ENCODE peak calls at places on chromosomes 12 and 14, in four cellular contexts. T is nephron progenitor cell, M is AG04450, X is fibroblast of mammary gland. Q is an unnamed sample.

GRCh38 chr12:48542300-48542928 is 17.0 kb downstream of the OR8S1 start:
- DNase-seq in T (peak), X (peak), M (no peak), Q (no peak)

GRCh38 chr14:75615200-75615599 is 36.8 kb downstream of the FLVCR2 start:
- DNase-seq in T (no peak), X (no peak), M (no peak), Q (no peak)

GRCh38 chr14:71119075-71119474 is 211.8 kb downstream of the PCNX1 start:
- DNase-seq in T (no peak), X (peak), M (no peak), Q (no peak)

GRCh38 chr12:7907009-7907408 is 29.0 kb downstream of the SLC2A3 start:
- DNase-seq in X (peak), M (no peak), T (peak), Q (no peak)

GRCh38 chr14:101955695-101956161 is 8.6 kb upstream of the DYNC1H1 start:
- DNase-seq in M (no peak), X (no peak), T (no peak), Q (no peak)

GRCh38 chr12:108559748-108560147 is 1.2 kb downstream of the SART3 start:
- DNase-seq in X (no peak), M (no peak), T (no peak), Q (no peak)

GRCh38 chr14:92785601-92786426 is 8.3 kb upstream of the GOLGA5 start:
- DNase-seq in T (no peak), M (peak), X (peak), Q (no peak)

GRCh38 chr12:52316290-52316689 is 4.9 kb downstream of the KRT83 start:
- DNase-seq in X (no peak), M (no peak), T (no peak), Q (no peak)

GRCh38 chr14:72883109-72883508 is 10.8 kb downstream of the DPF3 start:
- DNase-seq in T (no peak), M (no peak), X (no peak), Q (no peak)

GRCh38 chr14:92316937-92317336 is 6.0 kb upstream of the SLC24A4 start:
- DNase-seq in X (no peak), T (no peak), M (no peak), Q (no peak)

GRCh38 chr14:66624319-66624937 is 116.5 kb downstream of the GPHN start:
- DNase-seq in M (peak), X (peak), T (peak), Q (no peak)

GRCh38 chr14:33529773-33530172 is 421.1 kb downstream of the EGLN3 start:
- DNase-seq in M (no peak), T (no peak), X (no peak), Q (no peak)

GRCh38 chr12:5487971-5488955 is 56.4 kb downstream of the NTF3 start:
- DNase-seq in T (no peak), M (peak), X (no peak), Q (no peak)

DNA sequence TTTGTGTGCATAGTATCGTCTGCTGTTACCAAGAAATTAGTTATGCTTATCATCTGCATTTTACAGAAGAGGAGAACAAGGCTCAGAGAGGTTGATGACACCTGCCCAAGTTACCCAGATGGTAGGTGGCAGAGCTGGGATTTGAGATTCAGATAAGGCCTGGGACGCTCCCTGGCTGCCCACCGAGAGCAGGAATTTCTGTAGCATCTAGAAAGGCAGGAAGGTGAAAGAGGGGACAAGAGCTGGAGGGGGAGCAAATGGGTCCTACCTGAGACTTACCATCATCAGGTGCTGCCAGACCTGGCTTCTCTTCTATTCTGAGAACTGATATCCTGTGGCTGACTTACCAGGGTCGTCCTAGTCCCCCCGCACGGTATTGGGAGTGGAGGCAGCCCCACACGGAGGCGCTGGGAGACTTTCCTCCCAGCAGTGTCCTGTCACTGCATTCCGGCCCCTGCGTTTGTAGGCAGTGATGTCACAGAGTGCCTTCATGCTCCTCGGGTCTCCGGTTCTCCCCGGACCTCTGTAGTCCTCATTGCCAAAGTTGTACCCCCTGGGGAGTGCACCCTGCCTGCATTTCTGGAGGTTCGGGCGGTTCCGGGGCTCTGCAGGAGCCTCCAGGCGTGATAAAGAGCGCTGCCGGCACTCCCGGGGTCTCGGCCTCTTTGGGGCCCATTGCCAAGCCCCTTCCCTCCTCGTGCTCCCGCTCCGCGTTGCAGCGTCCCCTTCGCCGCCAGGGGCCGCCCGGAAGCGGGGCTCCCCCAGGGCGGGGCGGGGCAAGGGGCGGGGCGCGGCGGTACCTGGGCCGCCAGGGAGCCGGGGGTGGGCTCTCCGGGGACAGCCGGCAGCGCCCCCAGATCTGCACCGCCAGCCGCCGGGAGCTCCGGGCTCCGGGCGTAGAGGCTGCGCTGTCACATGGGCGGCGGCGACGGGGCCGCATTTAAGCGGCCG is at the start of gene CABP1:
- DNase-seq in X (no peak), M (no peak), T (peak), Q (peak)
- TF ChIP-seq CTCF in X (no peak), M (no peak), T (peak), Q (no peak)

GRCh38 chr12:79935021-79935623 is at the start of gene PPP1R12A:
- DNase-seq in X (peak), T (peak), M (peak), Q (peak)
- TF ChIP-seq CTCF in X (no peak), T (no peak), M (no peak), Q (no peak)

GRCh38 chr12:128976120-128976519 is 122.8 kb downstream of the GLT1D1 start:
- DNase-seq in X (no peak), T (peak), M (no peak), Q (no peak)
- TF ChIP-seq CTCF in X (no peak), T (peak), M (no peak), Q (no peak)

GRCh38 chr12:88876867-88877266 is 296.6 kb upstream of the KITLG start:
- DNase-seq in T (no peak), X (peak), M (no peak), Q (no peak)
- TF ChIP-seq CTCF in T (no peak), X (no peak), M (no peak), Q (no peak)

Q was measured in natural killer cell.